ENCODE peak calls at places on chromosomes 1 and 21, in ten cellular contexts. One of them, this sample, is unnamed. For H3K36me3 and H3K9me3, the result is how much of the 10 kb centered on the place peaks cover.

GRCh38 chr1:228486596-228487335 is 416 bp upstream of the RNF187 start:
- DNase-seq in CD4-positive, alpha-beta memory T cell: peak
- DNase-seq in aorta: peak
- DNase-seq in uterus: peak
- DNase-seq in sigmoid colon: peak
- DNase-seq in heart right ventricle: peak
- DNase-seq in tibial nerve: peak
- DNase-seq in A673: peak
- DNase-seq in right lobe of liver: peak
- DNase-seq in mesenchymal stem cell: peak
- DNase-seq in this sample: peak

GRCh38 chr1:161200992-161201827 is 957 bp upstream of the NDUFS2 start:
- DNase-seq in CD4-positive, alpha-beta memory T cell: no peak
- DNase-seq in mesenchymal stem cell: no peak
- DNase-seq in tibial nerve: no peak
- DNase-seq in right lobe of liver: peak
- DNase-seq in sigmoid colon: peak
- DNase-seq in uterus: peak
- DNase-seq in A673: no peak
- DNase-seq in heart right ventricle: peak
- DNase-seq in aorta: peak
- DNase-seq in this sample: no peak

GRCh38 chr1:201941420-201942128 is 4.8 kb downstream of the LMOD1 start:
- DNase-seq in CD4-positive, alpha-beta memory T cell: no peak
- DNase-seq in aorta: no peak
- DNase-seq in A673: no peak
- DNase-seq in uterus: no peak
- DNase-seq in sigmoid colon: no peak
- DNase-seq in heart right ventricle: no peak
- DNase-seq in right lobe of liver: no peak
- DNase-seq in tibial nerve: no peak
- DNase-seq in mesenchymal stem cell: peak
- DNase-seq in this sample: peak

GRCh38 chr21:32207096-32207716 is 71.6 kb downstream of the MIS18A start:
- DNase-seq in uterus: no peak
- DNase-seq in tibial nerve: no peak
- DNase-seq in A673: peak
- DNase-seq in right lobe of liver: no peak
- DNase-seq in heart right ventricle: no peak
- DNase-seq in CD4-positive, alpha-beta memory T cell: no peak
- DNase-seq in sigmoid colon: no peak
- DNase-seq in aorta: no peak
- DNase-seq in mesenchymal stem cell: no peak
- DNase-seq in this sample: peak

GRCh38 chr1:161180643-161181042 is 3.3 kb upstream of the B4GALT3 start:
- DNase-seq in sigmoid colon: no peak
- DNase-seq in tibial nerve: no peak
- DNase-seq in A673: peak
- DNase-seq in right lobe of liver: no peak
- DNase-seq in uterus: no peak
- DNase-seq in aorta: no peak
- DNase-seq in mesenchymal stem cell: no peak
- DNase-seq in heart right ventricle: no peak
- DNase-seq in CD4-positive, alpha-beta memory T cell: no peak
- DNase-seq in this sample: no peak

GRCh38 chr1:222926566-222926965 is 111.7 kb downstream of the DISP1 start:
- DNase-seq in CD4-positive, alpha-beta memory T cell: no peak
- DNase-seq in right lobe of liver: no peak
- DNase-seq in A673: no peak
- DNase-seq in heart right ventricle: no peak
- DNase-seq in sigmoid colon: no peak
- DNase-seq in tibial nerve: no peak
- DNase-seq in uterus: no peak
- DNase-seq in mesenchymal stem cell: peak
- DNase-seq in aorta: no peak
- DNase-seq in this sample: no peak

GRCh38 chr1:147083919-147084272 is 88.4 kb downstream of the PRKAB2 start:
- DNase-seq in sigmoid colon: no peak
- DNase-seq in CD4-positive, alpha-beta memory T cell: no peak
- DNase-seq in mesenchymal stem cell: no peak
- DNase-seq in aorta: no peak
- DNase-seq in A673: no peak
- DNase-seq in uterus: no peak
- DNase-seq in tibial nerve: no peak
- DNase-seq in heart right ventricle: no peak
- DNase-seq in right lobe of liver: no peak
- DNase-seq in this sample: no peak

GRCh38 chr21:35072960-35073359 is 23.9 kb upstream of the RUNX1 start:
- DNase-seq in CD4-positive, alpha-beta memory T cell: no peak
- DNase-seq in right lobe of liver: no peak
- DNase-seq in sigmoid colon: peak
- DNase-seq in uterus: peak
- DNase-seq in tibial nerve: no peak
- DNase-seq in heart right ventricle: peak
- DNase-seq in A673: no peak
- DNase-seq in aorta: no peak
- DNase-seq in mesenchymal stem cell: peak
- DNase-seq in this sample: no peak

GRCh38 chr1:213666922-213667321 is 320.9 kb upstream of the PROX1 start:
- DNase-seq in mesenchymal stem cell: no peak
- DNase-seq in tibial nerve: no peak
- DNase-seq in heart right ventricle: no peak
- DNase-seq in A673: no peak
- DNase-seq in aorta: no peak
- DNase-seq in uterus: no peak
- DNase-seq in CD4-positive, alpha-beta memory T cell: no peak
- DNase-seq in right lobe of liver: no peak
- DNase-seq in sigmoid colon: no peak
- DNase-seq in this sample: no peak

GRCh38 chr1:213669512-213669911 is 318.3 kb upstream of the PROX1 start:
- DNase-seq in A673: no peak
- DNase-seq in uterus: no peak
- DNase-seq in CD4-positive, alpha-beta memory T cell: no peak
- DNase-seq in heart right ventricle: no peak
- DNase-seq in sigmoid colon: no peak
- DNase-seq in aorta: no peak
- DNase-seq in mesenchymal stem cell: no peak
- DNase-seq in right lobe of liver: no peak
- DNase-seq in tibial nerve: no peak
- DNase-seq in this sample: no peak

GRCh38 chr1:213670692-213671023 is 317.1 kb upstream of the PROX1 start:
- DNase-seq in right lobe of liver: no peak
- DNase-seq in sigmoid colon: no peak
- DNase-seq in heart right ventricle: no peak
- DNase-seq in uterus: no peak
- DNase-seq in CD4-positive, alpha-beta memory T cell: no peak
- DNase-seq in A673: no peak
- DNase-seq in mesenchymal stem cell: no peak
- DNase-seq in aorta: no peak
- DNase-seq in tibial nerve: no peak
- DNase-seq in this sample: no peak

GRCh38 chr1:213666113-213666512 is 321.7 kb upstream of the PROX1 start:
- DNase-seq in right lobe of liver: no peak
- DNase-seq in heart right ventricle: no peak
- DNase-seq in aorta: no peak
- DNase-seq in mesenchymal stem cell: no peak
- DNase-seq in CD4-positive, alpha-beta memory T cell: no peak
- DNase-seq in A673: no peak
- DNase-seq in uterus: no peak
- DNase-seq in sigmoid colon: no peak
- DNase-seq in tibial nerve: no peak
- DNase-seq in this sample: no peak

GRCh38 chr1:213669964-213670691 is 317.6 kb upstream of the PROX1 start:
- DNase-seq in tibial nerve: no peak
- DNase-seq in mesenchymal stem cell: no peak
- DNase-seq in uterus: no peak
- DNase-seq in A673: no peak
- DNase-seq in aorta: no peak
- DNase-seq in right lobe of liver: peak
- DNase-seq in heart right ventricle: no peak
- DNase-seq in sigmoid colon: no peak
- DNase-seq in CD4-positive, alpha-beta memory T cell: peak
- DNase-seq in this sample: no peak
- H3K27ac ChIP-seq in tibial nerve: no peak
- H3K27ac ChIP-seq in mesenchymal stem cell: no peak
- H3K27ac ChIP-seq in uterus: no peak
- H3K27ac ChIP-seq in A673: no peak
- H3K27ac ChIP-seq in aorta: no peak
- H3K27ac ChIP-seq in right lobe of liver: no peak
- H3K27ac ChIP-seq in heart right ventricle: no peak
- H3K27ac ChIP-seq in sigmoid colon: no peak
- H3K27ac ChIP-seq in CD4-positive, alpha-beta memory T cell: no peak
- H3K27ac ChIP-seq in this sample: no peak

DNA sequence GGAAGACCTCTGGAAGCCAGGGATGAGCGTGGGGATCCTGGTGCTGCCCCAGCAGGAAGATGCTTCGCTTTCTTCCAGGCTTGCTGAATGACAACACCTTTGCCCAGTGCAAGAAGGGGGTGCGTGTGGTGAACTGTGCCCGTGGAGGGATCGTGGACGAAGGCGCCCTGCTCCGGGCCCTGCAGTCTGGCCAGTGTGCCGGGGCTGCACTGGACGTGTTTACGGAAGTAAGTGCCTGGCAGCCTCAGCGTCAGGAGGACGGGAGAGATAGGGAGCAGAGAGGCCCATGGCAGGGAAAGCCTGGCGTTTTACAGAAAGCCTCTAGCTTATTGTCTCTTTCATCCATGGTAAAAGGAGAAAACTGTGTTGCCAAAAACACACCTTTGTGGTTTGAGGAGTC is 23.5 kb downstream of the PHGDH start:
- DNase-seq in uterus: no peak
- DNase-seq in right lobe of liver: no peak
- DNase-seq in aorta: no peak
- DNase-seq in CD4-positive, alpha-beta memory T cell: no peak
- DNase-seq in mesenchymal stem cell: no peak
- DNase-seq in heart right ventricle: peak
- DNase-seq in sigmoid colon: no peak
- DNase-seq in tibial nerve: no peak
- DNase-seq in A673: no peak
- DNase-seq in this sample: no peak
- H3K36me3 ChIP-seq in uterus: under half
- H3K36me3 ChIP-seq in right lobe of liver: under half
- H3K36me3 ChIP-seq in aorta: under half
- H3K36me3 ChIP-seq in CD4-positive, alpha-beta memory T cell: under half
- H3K36me3 ChIP-seq in mesenchymal stem cell: under half
- H3K36me3 ChIP-seq in heart right ventricle: under half
- H3K36me3 ChIP-seq in sigmoid colon: under half
- H3K36me3 ChIP-seq in tibial nerve: under half
- H3K36me3 ChIP-seq in A673: half or more
- H3K36me3 ChIP-seq in this sample: under half

GRCh38 chr1:82321794-82322193 is 521.1 kb downstream of the ADGRL2 start:
- DNase-seq in uterus: no peak
- DNase-seq in A673: no peak
- DNase-seq in sigmoid colon: no peak
- DNase-seq in tibial nerve: no peak
- DNase-seq in CD4-positive, alpha-beta memory T cell: no peak
- DNase-seq in aorta: no peak
- DNase-seq in mesenchymal stem cell: no peak
- DNase-seq in right lobe of liver: no peak
- DNase-seq in heart right ventricle: no peak
- DNase-seq in this sample: no peak
- H3K9me3 ChIP-seq in uterus: under half
- H3K9me3 ChIP-seq in A673: under half
- H3K9me3 ChIP-seq in sigmoid colon: under half
- H3K9me3 ChIP-seq in tibial nerve: under half
- H3K9me3 ChIP-seq in CD4-positive, alpha-beta memory T cell: under half
- H3K9me3 ChIP-seq in aorta: under half
- H3K9me3 ChIP-seq in mesenchymal stem cell: under half
- H3K9me3 ChIP-seq in right lobe of liver: under half
- H3K9me3 ChIP-seq in heart right ventricle: under half
- H3K9me3 ChIP-seq in this sample: under half

GRCh38 chr1:164651378-164651951 is 92.5 kb downstream of the PBX1 start:
- DNase-seq in A673: no peak
- DNase-seq in tibial nerve: no peak
- DNase-seq in sigmoid colon: no peak
- DNase-seq in right lobe of liver: no peak
- DNase-seq in mesenchymal stem cell: peak
- DNase-seq in heart right ventricle: no peak
- DNase-seq in aorta: no peak
- DNase-seq in CD4-positive, alpha-beta memory T cell: no peak
- DNase-seq in uterus: no peak
- DNase-seq in this sample: no peak
- H3K27ac ChIP-seq in A673: no peak
- H3K27ac ChIP-seq in tibial nerve: no peak
- H3K27ac ChIP-seq in sigmoid colon: peak
- H3K27ac ChIP-seq in right lobe of liver: no peak
- H3K27ac ChIP-seq in mesenchymal stem cell: no peak
- H3K27ac ChIP-seq in heart right ventricle: no peak
- H3K27ac ChIP-seq in aorta: no peak
- H3K27ac ChIP-seq in CD4-positive, alpha-beta memory T cell: no peak
- H3K27ac ChIP-seq in uterus: peak
- H3K27ac ChIP-seq in this sample: no peak

DNA sequence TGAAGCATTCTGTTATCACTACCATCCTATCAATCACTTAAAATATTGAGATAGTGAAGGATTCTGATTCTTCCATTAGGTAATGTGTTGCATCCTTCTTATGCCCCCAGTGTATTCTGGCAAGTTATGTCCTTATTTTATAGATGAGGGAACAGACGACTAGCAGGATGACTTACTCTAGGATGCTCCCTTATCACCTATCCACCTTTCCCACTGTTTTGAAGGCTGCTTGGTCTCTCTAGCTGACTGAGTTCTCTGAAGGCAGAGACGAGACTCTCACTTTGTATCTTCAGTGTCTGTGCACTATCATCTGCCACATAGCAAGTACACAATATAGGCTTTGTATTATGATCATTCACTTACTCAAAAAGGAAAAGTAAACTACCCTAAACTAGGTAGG is 4.0 kb downstream of the GLUL start:
- DNase-seq in tibial nerve: no peak
- DNase-seq in sigmoid colon: no peak
- DNase-seq in uterus: no peak
- DNase-seq in aorta: no peak
- DNase-seq in heart right ventricle: no peak
- DNase-seq in A673: no peak
- DNase-seq in right lobe of liver: no peak
- DNase-seq in CD4-positive, alpha-beta memory T cell: no peak
- DNase-seq in mesenchymal stem cell: no peak
- DNase-seq in this sample: no peak
- H3K36me3 ChIP-seq in tibial nerve: under half
- H3K36me3 ChIP-seq in sigmoid colon: half or more
- H3K36me3 ChIP-seq in uterus: under half
- H3K36me3 ChIP-seq in aorta: under half
- H3K36me3 ChIP-seq in heart right ventricle: half or more
- H3K36me3 ChIP-seq in A673: half or more
- H3K36me3 ChIP-seq in right lobe of liver: half or more
- H3K36me3 ChIP-seq in CD4-positive, alpha-beta memory T cell: under half
- H3K36me3 ChIP-seq in mesenchymal stem cell: under half
- H3K36me3 ChIP-seq in this sample: under half

DNA sequence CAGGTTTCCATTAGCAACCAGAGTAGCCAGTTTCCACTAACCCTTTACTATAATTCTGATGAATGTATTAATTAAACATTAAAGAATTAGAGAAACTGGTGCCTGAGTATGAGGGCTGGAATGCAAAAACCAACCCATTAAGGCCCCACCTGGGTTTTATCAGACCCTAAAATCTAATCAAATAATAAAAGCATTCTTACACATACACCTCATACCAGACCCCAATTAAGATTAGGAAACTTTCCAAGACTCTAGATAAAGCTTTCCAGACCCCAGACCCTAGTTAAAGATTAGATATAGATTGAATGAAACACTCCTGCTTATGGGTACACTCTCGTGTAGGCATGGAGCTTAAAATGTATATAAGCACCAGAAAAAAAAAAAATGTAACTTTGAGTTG is 581.3 kb upstream of the BEND5 start:
- DNase-seq in right lobe of liver: no peak
- DNase-seq in sigmoid colon: no peak
- DNase-seq in mesenchymal stem cell: no peak
- DNase-seq in A673: no peak
- DNase-seq in uterus: no peak
- DNase-seq in CD4-positive, alpha-beta memory T cell: no peak
- DNase-seq in aorta: no peak
- DNase-seq in heart right ventricle: no peak
- DNase-seq in tibial nerve: no peak
- DNase-seq in this sample: no peak
- H3K9me3 ChIP-seq in right lobe of liver: under half
- H3K9me3 ChIP-seq in sigmoid colon: under half
- H3K9me3 ChIP-seq in mesenchymal stem cell: under half
- H3K9me3 ChIP-seq in A673: under half
- H3K9me3 ChIP-seq in uterus: under half
- H3K9me3 ChIP-seq in CD4-positive, alpha-beta memory T cell: under half
- H3K9me3 ChIP-seq in aorta: under half
- H3K9me3 ChIP-seq in heart right ventricle: under half
- H3K9me3 ChIP-seq in tibial nerve: under half
- H3K9me3 ChIP-seq in this sample: under half

This sample was measured in WERI-Rb-1.